ENCODE peak calls at places on chromosome 6, in nine cellular contexts. L, A, M, Q, N, C, F, U and J are unnamed samples.

GRCh38 chr6:164379786-164380185 is 929.6 kb downstream of the C6orf118 start:
- DNase-seq in L (no peak), A (no peak), M (no peak), Q (no peak), N (no peak), C (no peak), F (no peak), U (no peak), J (no peak)

GRCh38 chr6:64249129-64249528 is 613.5 kb downstream of the PHF3 start:
- DNase-seq in L (no peak), A (no peak), M (no peak), Q (no peak), N (no peak), C (no peak), F (no peak), U (no peak), J (no peak)

GRCh38 chr6:149265945-149266344 is 51.6 kb upstream of the TAB2 start:
- DNase-seq in L (no peak), A (no peak), M (no peak), Q (no peak), N (no peak), C (no peak), F (no peak), U (no peak), J (no peak)

GRCh38 chr6:84892666-84893065 is 128.3 kb upstream of the TBX18 start:
- DNase-seq in L (no peak), A (no peak), M (no peak), Q (no peak), N (no peak), C (no peak), F (no peak), U (no peak), J (no peak)

GRCh38 chr6:154928325-154928922 is 66.7 kb upstream of the TIAM2 start:
- DNase-seq in L (peak; percentile 66), A (no peak), M (peak; percentile 21), Q (peak; percentile 12), N (peak; percentile 52), C (peak; percentile 81), F (peak; percentile 56), U (peak; percentile 70), J (peak; percentile 29)

GRCh38 chr6:118187568-118188164 is 280.6 kb downstream of the SLC35F1 start:
- DNase-seq in L (no peak), A (no peak), M (no peak), Q (no peak), N (no peak), C (peak; percentile 11), F (no peak), U (no peak), J (no peak)

GRCh38 chr6:56849876-56850275 is 105.0 kb upstream of the BEND6 start:
- DNase-seq in L (no peak), A (no peak), M (peak; percentile 18), Q (no peak), N (no peak), C (no peak), F (no peak), U (no peak), J (no peak)

GRCh38 chr6:139452176-139452876 is 77.9 kb upstream of the CITED2 start:
- DNase-seq in L (no peak), A (no peak), M (no peak), Q (no peak), N (no peak), C (no peak), F (no peak), U (no peak), J (no peak)

GRCh38 chr6:67541591-67541990 is 1093.5 kb upstream of the ADGRB3 start:
- DNase-seq in L (no peak), A (no peak), M (no peak), Q (no peak), N (no peak), C (no peak), F (no peak), U (no peak), J (no peak)

GRCh38 chr6:166757226-166758135 is 130.4 kb upstream of the RPS6KA2 start:
- DNase-seq in L (no peak), A (no peak), M (peak; percentile 16), Q (no peak), N (no peak), C (peak; percentile 41), F (no peak), U (no peak), J (no peak)

GRCh38 chr6:29796026-29796425 is 31.6 kb upstream of the HLA-G start:
- DNase-seq in L (no peak), A (no peak), M (no peak), Q (no peak), N (no peak), C (no peak), F (no peak), U (no peak), J (no peak)

GRCh38 chr6:147684906-147685305 is 176.4 kb downstream of the SAMD5 start:
- DNase-seq in L (no peak), A (no peak), M (no peak), Q (no peak), N (no peak), C (no peak), F (no peak), U (no peak), J (no peak)

GRCh38 chr6:227812-228338 is 64.4 kb upstream of the DUSP22 start:
- DNase-seq in L (no peak), A (no peak), M (no peak), Q (peak; percentile 95), N (no peak), C (no peak), F (no peak), U (no peak), J (no peak)

GRCh38 chr6:147161974-147162495 is 42.2 kb upstream of the STXBP5 start:
- DNase-seq in L (no peak), A (no peak), M (no peak), Q (no peak), N (no peak), C (no peak), F (no peak), U (peak; percentile 44), J (no peak)

DNA sequence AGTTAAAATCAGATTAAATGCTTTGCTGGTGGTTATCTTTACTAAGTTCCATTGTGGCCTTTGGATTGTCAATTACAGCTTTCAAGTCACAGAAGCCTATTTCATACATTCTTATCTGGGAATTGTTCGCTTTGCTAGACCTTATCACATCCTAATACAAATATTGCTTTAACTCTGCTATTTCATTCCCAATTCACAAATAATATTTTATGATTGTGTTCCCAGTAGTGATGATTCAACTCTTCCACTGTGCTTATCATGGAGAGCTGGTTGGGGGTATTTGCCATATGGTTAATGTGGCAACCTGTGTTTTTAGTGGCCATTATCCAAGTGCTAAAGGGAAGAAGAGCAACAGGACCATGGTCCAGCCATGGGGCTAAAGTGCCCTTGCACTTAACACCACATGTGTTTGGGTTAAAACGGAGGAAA is 72.9 kb upstream of the GLP1R start:
- DNase-seq in L (no peak), A (no peak), M (no peak), Q (no peak), N (no peak), C (no peak), F (no peak), U (no peak), J (no peak)
- H3K27ac ChIP-seq in L (no peak overlapping the region), A (no peak overlapping the region), M (no peak overlapping the region), Q (no peak overlapping the region), N (no peak overlapping the region), C (no peak overlapping the region), F (no peak overlapping the region), U (no peak overlapping the region), J (no peak overlapping the region)

GRCh38 chr6:153051801-153052200 is 49.3 kb upstream of the MTRF1L start:
- DNase-seq in L (no peak), A (no peak), M (no peak), Q (no peak), N (no peak), C (no peak), F (no peak), U (no peak), J (no peak)
- H3K27ac ChIP-seq in L (no peak overlapping the region), A (no peak overlapping the region), M (no peak overlapping the region), Q (no peak overlapping the region), N (no peak overlapping the region), C (no peak overlapping the region), F (no peak overlapping the region), U (no peak overlapping the region), J (no peak overlapping the region)

GRCh38 chr6:143675946-143676345 is 1.8 kb upstream of the PHACTR2 start:
- DNase-seq in L (no peak), A (no peak), M (no peak), Q (no peak), N (no peak), C (no peak), F (no peak), U (no peak), J (no peak)

GRCh38 chr6:143674466-143675114 is 3.2 kb upstream of the PHACTR2 start:
- DNase-seq in L (no peak), A (no peak), M (no peak), Q (no peak), N (no peak), C (no peak), F (no peak), U (no peak), J (no peak)

GRCh38 chr6:143675327-143675900 is 2.4 kb upstream of the PHACTR2 start:
- DNase-seq in L (no peak), A (no peak), M (no peak), Q (no peak), N (no peak), C (no peak), F (no peak), U (no peak), J (no peak)

GRCh38 chr6:143676437-143677045 is 1.2 kb upstream of the PHACTR2 start:
- DNase-seq in L (no peak), A (no peak), M (no peak), Q (no peak), N (no peak), C (no peak), F (no peak), U (no peak), J (no peak)

GRCh38 chr6:143673638-143674037 is 4.1 kb upstream of the PHACTR2 start:
- DNase-seq in L (no peak), A (no peak), M (no peak), Q (no peak), N (peak; percentile 21), C (no peak), F (no peak), U (peak; percentile 53), J (no peak)
- H3K27ac ChIP-seq in L (no peak overlapping the region), A (peak overlapping the region; percentile 44), M (no peak overlapping the region), Q (no peak overlapping the region), N (no peak overlapping the region), C (no peak overlapping the region), F (no peak overlapping the region), U (no peak overlapping the region), J (peak overlapping the region; percentile 84)

GRCh38 chr6:18035330-18035854 is 48.0 kb upstream of the KIF13A start:
- DNase-seq in L (no peak), A (no peak), M (no peak), Q (no peak), N (no peak), C (no peak), F (no peak), U (no peak), J (no peak)

GRCh38 chr6:18034798-18035202 is 47.4 kb upstream of the KIF13A start:
- DNase-seq in L (no peak), A (no peak), M (no peak), Q (no peak), N (no peak), C (no peak), F (no peak), U (peak; percentile 79), J (no peak)

GRCh38 chr6:18042536-18043145 is 55.2 kb upstream of the KIF13A start:
- DNase-seq in L (no peak), A (no peak), M (no peak), Q (no peak), N (no peak), C (no peak), F (no peak), U (no peak), J (no peak)

GRCh38 chr6:18044108-18044783 is 56.8 kb upstream of the KIF13A start:
- DNase-seq in L (no peak), A (no peak), M (no peak), Q (no peak), N (no peak), C (peak; percentile 43), F (no peak), U (no peak), J (no peak)

GRCh38 chr6:18039481-18039880 is 52.0 kb upstream of the KIF13A start:
- DNase-seq in L (no peak), A (no peak), M (no peak), Q (no peak), N (no peak), C (no peak), F (no peak), U (no peak), J (no peak)
- H3K27ac ChIP-seq in L (no peak overlapping the region), A (peak overlapping the region; percentile 71), M (no peak overlapping the region), Q (no peak overlapping the region), N (no peak overlapping the region), C (no peak overlapping the region), F (no peak overlapping the region), U (no peak overlapping the region), J (no peak overlapping the region)